ENCODE peak calls at places on chromosomes 4 and X, in six cellular contexts. P is H4; X is NCI-H1092; H is CD4-positive, alpha-beta T cell; V is posterior cingulate gyrus; G is brain microvascular endothelial cell. O is an unnamed sample.

GRCh38 chr4:67393699-67394281 is 151.5 kb downstream of the CENPC start:
- DNase-seq in V (peak), P (peak), H (no peak), X (peak), G (peak), O (peak)

GRCh38 chr4:9988349-9988748 is 32.9 kb downstream of the SLC2A9 start:
- DNase-seq in H (no peak), X (no peak), G (no peak), V (no peak), P (no peak), O (no peak)

GRCh38 chr4:133402616-133403015 is 253.5 kb downstream of the PCDH10 start:
- DNase-seq in G (peak), X (no peak), P (no peak), V (no peak), H (no peak), O (peak)

GRCh38 chr4:121243476-121243875 is 79.4 kb upstream of the TNIP3 start:
- DNase-seq in V (no peak), P (no peak), H (no peak), X (no peak), G (no peak), O (peak)

GRCh38 chr4:90198086-90198847 is 71.1 kb downstream of the CCSER1 start:
- DNase-seq in H (no peak), G (no peak), X (no peak), P (no peak), V (no peak), O (no peak)

GRCh38 chrX:123083924-123084323 is 100.2 kb upstream of the GRIA3 start:
- DNase-seq in H (no peak), P (no peak), G (peak), X (no peak), V (no peak), O (peak)

GRCh38 chrX:115378471-115378870 is 89.0 kb downstream of the LUZP4 start:
- DNase-seq in X (no peak), V (no peak), H (no peak), G (no peak), P (no peak), O (peak)

GRCh38 chrX:69237228-69237627 is 72.0 kb upstream of the PJA1 start:
- DNase-seq in X (no peak), H (no peak), G (no peak), V (no peak), P (no peak), O (no peak)

GRCh38 chr4:73499996-73500765 is 18.6 kb downstream of the AFM start:
- DNase-seq in G (no peak), P (peak), H (no peak), V (no peak), X (no peak), O (no peak)

GRCh38 chrX:136450050-136450830 is 37.5 kb upstream of the BRS3 start:
- DNase-seq in V (no peak), H (no peak), P (peak), X (no peak), G (no peak), O (no peak)

GRCh38 chr4:8595237-8596087 is 2.9 kb downstream of the CPZ start:
- DNase-seq in G (no peak), H (no peak), P (no peak), X (no peak), V (no peak), O (no peak)

GRCh38 chr4:150973626-150974250 is 41.3 kb downstream of the LRBA start:
- DNase-seq in X (no peak), H (no peak), P (no peak), V (no peak), G (no peak), O (no peak)

GRCh38 chr4:8336412-8337075 is 67.0 kb downstream of the HTRA3 start:
- DNase-seq in H (no peak), G (no peak), X (no peak), P (no peak), V (no peak), O (peak)

GRCh38 chr4:183823394-183823793 is 81.7 kb upstream of the STOX2 start:
- DNase-seq in H (no peak), P (peak), G (peak), X (no peak), V (no peak), O (peak)

GRCh38 chr4:77652237-77652897 is 46.7 kb downstream of the CXCL13 start:
- DNase-seq in H (no peak), P (no peak), X (no peak), V (no peak), G (no peak), O (no peak)

GRCh38 chr4:8554555-8555100 is 25.6 kb upstream of the GPR78 start:
- DNase-seq in V (no peak), X (no peak), P (no peak), G (no peak), H (no peak), O (no peak)

GRCh38 chrX:74343327-74343969 is 39.5 kb downstream of the ZCCHC13 start:
- DNase-seq in X (no peak), V (no peak), H (no peak), P (no peak), G (no peak), O (no peak)

GRCh38 chrX:154734101-154734781 is 16.6 kb downstream of the GAB3 start:
- DNase-seq in X (no peak), P (no peak), H (no peak), V (peak), G (peak), O (peak)

GRCh38 chrX:40262641-40263560 is 165.1 kb upstream of the BCOR start:
- DNase-seq in G (peak), X (no peak), P (peak), V (no peak), H (no peak), O (peak)

GRCh38 chrX:154799554-154800348 is 5.5 kb downstream of the MPP1 start:
- DNase-seq in G (no peak), P (peak), V (no peak), H (no peak), X (peak), O (no peak)

GRCh38 chrX:6550999-6551398 is 16.1 kb upstream of the VCX3A start:
- DNase-seq in G (no peak), P (no peak), H (no peak), X (no peak), V (no peak), O (no peak)

GRCh38 chrX:68758671-68759070 is 70.2 kb upstream of the EFNB1 start:
- DNase-seq in X (no peak), H (no peak), G (no peak), V (no peak), P (peak), O (no peak)

GRCh38 chr4:86935833-86936721 is 1.3 kb downstream of the AFF1 start:
- DNase-seq in G (peak), P (peak), V (peak), H (peak), X (no peak), O (peak)

GRCh38 chrX:78102100-78102499 is 1.9 kb upstream of the PGK1 start:
- DNase-seq in X (no peak), G (no peak), H (no peak), P (peak), V (no peak), O (peak)

GRCh38 chr4:1463088-1463926 is 57.1 kb upstream of the NKX1-1 start:
- DNase-seq in V (no peak), H (no peak), G (peak), X (no peak), P (no peak), O (peak)

GRCh38 chr4:117664706-117665444 is 369.4 kb upstream of the NDST3 start:
- DNase-seq in V (no peak), X (no peak), H (no peak), P (peak), G (no peak), O (no peak)

O was measured in EH.